ENCODE peak calls at places on chromosomes 5 and 9, in seven cellular contexts. R is mammary epithelial cell; K is cardiac muscle cell; E is naive thymus-derived CD8-positive, alpha-beta T cell; L is effector memory CD8-positive, alpha-beta T cell; H is caudate nucleus; J is CD4-positive, CD25-positive, alpha-beta regulatory T cell. Q is an unnamed sample.

GRCh38 chr5:140481758-140482157 is 65.7 kb upstream of the EIF4EBP3 start:
- DNase-seq in R (peak), K (no peak), E (no peak), L (no peak), H (no peak), J (no peak), Q (no peak)

GRCh38 chr9:110320651-110321050 is 17.0 kb downstream of the TXNDC8 start:
- DNase-seq in R (no peak), K (no peak), E (no peak), L (no peak), H (no peak), J (no peak), Q (no peak)

GRCh38 chr5:52838306-52839015 is 50.7 kb downstream of the ITGA1 start:
- DNase-seq in R (no peak), K (no peak), E (no peak), L (no peak), H (no peak), J (no peak), Q (no peak)

GRCh38 chr9:114373960-114374730 is 13.6 kb downstream of the AKNA start:
- DNase-seq in R (no peak), K (no peak), E (no peak), L (no peak), H (no peak), J (no peak), Q (no peak)

GRCh38 chr5:141003791-141004601 is 37.7 kb downstream of the PCDHAC2 start:
- DNase-seq in R (peak), K (peak), E (no peak), L (no peak), H (no peak), J (no peak), Q (peak)

GRCh38 chr9:717722-718121 is 123.8 kb upstream of the DMRT1 start:
- DNase-seq in R (no peak), K (no peak), E (no peak), L (no peak), H (no peak), J (no peak), Q (no peak)

GRCh38 chr5:140108093-140109049 is 5.5 kb upstream of the PURA start:
- DNase-seq in R (no peak), K (no peak), E (peak), L (no peak), H (peak), J (no peak), Q (peak)

GRCh38 chr5:53479656-53480473 is 564 bp upstream of the FST start:
- DNase-seq in R (peak), K (peak), E (peak), L (no peak), H (peak), J (no peak), Q (no peak)

GRCh38 chr5:159975462-159976019 is 33.4 kb upstream of the TTC1 start:
- DNase-seq in R (peak), K (no peak), E (no peak), L (no peak), H (no peak), J (no peak), Q (peak)